ENCODE peak calls at places on chromosomes 2 and 18, in ten cellular contexts. G is cardiac fibroblast; P is neural progenitor cell; X is kidney; I is Calu3; M is activated CD8-positive, alpha-beta T cell treated with anti-CD3 and anti-CD28 coated beads for 36 hours; F is mesothelial cell of epicardium; O is H9; T is Peyer's patch; E is glutamatergic neuron. S is an unnamed sample.

GRCh38 chr2:16148632-16149348 is 208.4 kb downstream of the MYCN start:
- DNase-seq in G (no peak), P (no peak), X (no peak), I (no peak), M (peak), F (no peak), O (no peak), T (no peak), E (no peak), S (no peak)

GRCh38 chr2:73156539-73157124 is 43.9 kb upstream of the RAB11FIP5 start:
- DNase-seq in G (peak), P (peak), X (peak), I (peak), M (peak), F (peak), O (peak), T (no peak), E (peak), S (peak)

GRCh38 chr2:19425419-19425818 is 67.0 kb upstream of the OSR1 start:
- DNase-seq in G (peak), P (no peak), X (no peak), I (no peak), M (no peak), F (no peak), O (no peak), T (no peak), E (no peak), S (no peak)

GRCh38 chr2:216142540-216142939 is 33.4 kb downstream of the XRCC5 start:
- DNase-seq in G (no peak), P (no peak), X (no peak), I (no peak), M (peak), F (no peak), O (no peak), T (no peak), E (no peak), S (peak)

GRCh38 chr2:174145827-174146226 is 102.5 kb downstream of the OLA1 start:
- DNase-seq in G (peak), P (no peak), X (no peak), I (no peak), M (no peak), F (no peak), O (peak), T (no peak), E (no peak), S (no peak)

GRCh38 chr2:231399853-231400667 is 4.5 kb downstream of the B3GNT7 start:
- DNase-seq in G (peak), P (no peak), X (no peak), I (peak), M (no peak), F (no peak), O (no peak), T (no peak), E (no peak), S (no peak)

GRCh38 chr2:111678161-111678560 is 205.8 kb downstream of the ANAPC1 start:
- DNase-seq in G (no peak), P (no peak), X (no peak), I (no peak), M (no peak), F (no peak), O (no peak), T (no peak), E (no peak), S (no peak)

GRCh38 chr2:8684885-8685696 is 3.2 kb downstream of the ID2 start:
- DNase-seq in G (peak), P (peak), X (peak), I (peak), M (peak), F (peak), O (peak), T (peak), E (peak), S (peak)

GRCh38 chr2:181656450-181657261 is at the start of gene CERKL:
- DNase-seq in G (peak), P (peak), X (peak), I (peak), M (peak), F (no peak), O (peak), T (no peak), E (peak), S (peak)

GRCh38 chr18:56146565-56146964 is 491.8 kb downstream of the TXNL1 start:
- DNase-seq in G (no peak), P (no peak), X (no peak), I (no peak), M (no peak), F (no peak), O (no peak), T (no peak), E (no peak), S (no peak)

GRCh38 chr2:227376911-227377396 is 2.2 kb downstream of the TM4SF20 start:
- DNase-seq in G (peak), P (no peak), X (no peak), I (no peak), M (no peak), F (no peak), O (no peak), T (no peak), E (no peak), S (no peak)

GRCh38 chr2:218010838-218011616 is 8.2 kb upstream of the TNS1 start:
- DNase-seq in G (peak), P (no peak), X (no peak), I (no peak), M (no peak), F (no peak), O (peak), T (no peak), E (no peak), S (no peak)

DNA sequence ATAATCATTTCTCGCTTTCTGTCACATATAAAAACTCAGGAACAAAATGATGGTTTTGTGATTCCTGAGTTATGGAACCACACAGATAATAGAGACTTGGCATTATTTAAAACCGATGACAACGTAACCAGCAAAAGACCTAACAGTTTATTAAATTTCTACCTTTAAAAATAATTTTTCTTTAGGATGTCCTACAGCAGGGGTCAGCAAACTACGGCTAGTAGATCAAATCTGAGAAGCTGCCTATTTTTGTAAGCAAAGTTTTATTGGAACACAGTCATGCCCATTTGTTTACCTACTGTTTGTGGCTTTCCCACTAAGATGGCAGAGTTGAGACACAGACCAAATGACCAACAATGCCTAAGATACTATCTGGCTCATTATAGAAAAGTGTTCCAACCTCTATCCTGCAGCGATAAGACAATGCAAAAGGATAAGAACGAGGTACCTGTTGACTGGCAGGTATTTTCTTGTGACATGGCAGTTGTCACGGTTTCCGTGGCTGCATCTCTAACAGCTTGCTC is 53.0 kb upstream of the ZFP36L2 start:
- DNase-seq in G (no peak), P (no peak), X (no peak), I (no peak), M (no peak), F (no peak), O (no peak), T (no peak), E (no peak), S (no peak)
- TF ChIP-seq CTCF in G (no peak), P (no peak), X (no peak), I (no peak), M (no peak), F (no peak), O (no peak), T (no peak), E (no peak), S (no peak)

DNA sequence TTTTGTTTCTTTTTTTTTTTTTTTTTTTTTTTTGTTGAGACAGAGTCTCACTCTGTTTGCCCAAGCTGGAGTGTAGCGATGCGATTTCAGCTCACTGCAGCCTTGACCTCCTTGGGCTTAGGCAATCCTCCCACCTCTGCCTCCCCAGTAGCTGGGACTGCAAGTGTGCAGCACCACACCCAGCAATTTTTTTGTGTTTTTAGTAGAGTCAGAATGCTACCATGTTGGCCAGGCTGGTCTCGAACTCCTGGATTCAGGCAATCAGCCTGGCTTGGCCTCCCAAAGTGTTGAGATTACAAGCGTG is 8.2 kb downstream of the ITGA6 start:
- DNase-seq in G (no peak), P (no peak), X (no peak), I (no peak), M (no peak), F (no peak), O (no peak), T (no peak), E (no peak), S (no peak)
- TF ChIP-seq CTCF in G (no peak), P (no peak), X (no peak), I (no peak), M (no peak), F (no peak), O (no peak), T (no peak), E (no peak), S (no peak)

DNA sequence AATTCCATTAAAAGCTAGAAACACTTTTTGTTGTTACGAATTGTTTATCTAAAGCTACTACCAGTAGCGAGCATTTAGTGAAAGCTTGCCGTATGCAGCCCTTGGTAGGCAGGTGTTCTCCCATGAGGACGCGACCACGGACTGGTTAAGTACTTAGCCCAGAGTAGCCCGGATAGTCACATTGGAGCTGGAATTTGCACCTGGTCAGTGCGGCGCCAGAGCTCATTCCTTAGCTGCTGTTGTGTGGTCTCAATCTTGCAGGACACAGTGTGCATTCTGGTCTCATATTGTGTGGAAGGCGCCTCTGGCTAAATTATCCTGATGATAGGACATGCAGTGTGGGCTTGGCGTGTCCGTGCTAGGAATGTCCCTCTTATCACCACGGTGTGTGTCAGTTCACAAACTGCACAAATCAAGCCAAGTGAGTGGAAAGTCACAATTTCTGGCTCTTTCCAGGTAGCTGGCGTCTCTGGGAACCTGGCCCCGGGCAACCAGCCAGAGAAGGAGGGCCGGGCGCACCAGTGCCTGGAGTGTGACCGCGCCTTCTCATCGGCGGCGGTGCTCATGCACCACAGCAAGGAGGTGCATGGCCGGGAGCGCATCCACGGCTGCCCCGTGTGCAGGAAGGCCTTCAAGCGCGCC is 133.3 kb downstream of the ZNF236 start:
- DNase-seq in G (no peak), P (no peak), X (peak), I (no peak), M (no peak), F (no peak), O (no peak), T (no peak), E (no peak), S (no peak)
- TF ChIP-seq CTCF in G (no peak), P (no peak), X (no peak), I (no peak), M (no peak), F (no peak), O (no peak), T (no peak), E (no peak), S (no peak)

DNA sequence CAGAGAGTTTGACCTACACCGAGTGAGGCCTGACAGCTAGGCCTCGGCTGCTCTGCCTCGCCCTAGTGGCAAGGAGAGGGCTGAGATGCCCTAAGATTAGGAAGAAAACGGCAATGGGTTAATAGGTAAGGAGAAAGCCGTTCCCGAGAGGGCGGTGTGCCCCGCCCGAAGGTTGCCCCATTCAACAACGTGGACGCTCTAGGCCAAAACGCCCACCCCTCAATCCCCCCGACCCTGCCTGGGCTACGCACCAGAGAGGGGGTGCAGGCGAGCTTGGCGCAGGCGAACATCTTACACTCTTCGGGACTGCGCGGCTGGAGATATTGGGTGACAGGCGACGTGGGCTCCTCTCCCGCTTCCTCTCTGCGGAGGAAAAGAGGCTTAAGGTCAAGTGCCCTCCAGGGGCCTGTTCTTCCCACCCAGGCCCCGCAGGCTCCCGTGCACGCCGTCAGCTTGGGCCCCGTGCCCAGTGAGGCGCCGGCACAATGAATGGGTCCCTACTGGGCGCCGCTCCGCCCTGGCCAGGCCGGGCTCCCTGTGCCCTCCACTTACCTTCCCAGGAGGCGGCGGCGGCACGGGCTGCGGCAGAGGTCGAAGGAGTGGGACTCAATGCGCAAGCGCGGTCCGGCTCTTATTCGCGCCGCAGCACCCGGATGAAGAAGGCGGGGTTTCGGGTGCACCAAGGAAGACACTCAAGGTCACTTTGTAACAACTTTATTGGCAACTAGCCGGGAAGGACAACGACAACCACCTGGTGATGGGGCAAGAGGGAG is at the start of gene ATP5MC3:
- DNase-seq in G (peak), P (peak), X (peak), I (peak), M (peak), F (peak), O (peak), T (peak), E (peak), S (peak)
- TF ChIP-seq CTCF in G (peak), P (peak), X (no peak), I (no peak), M (peak), F (no peak), O (peak), T (no peak), E (no peak), S (no peak)

GRCh38 chr2:36358317-36358659 is 2.7 kb downstream of the CRIM1 start:
- DNase-seq in G (peak), P (no peak), X (no peak), I (no peak), M (no peak), F (no peak), O (no peak), T (no peak), E (no peak), S (no peak)

GRCh38 chr2:36356990-36357505 is 1.5 kb downstream of the CRIM1 start:
- DNase-seq in G (no peak), P (peak), X (no peak), I (no peak), M (peak), F (no peak), O (no peak), T (no peak), E (peak), S (peak)

GRCh38 chr2:36359006-36359580 is 3.5 kb downstream of the CRIM1 start:
- DNase-seq in G (peak), P (no peak), X (no peak), I (no peak), M (no peak), F (no peak), O (no peak), T (no peak), E (no peak), S (no peak)

GRCh38 chr2:36356199-36356989 is 816 bp downstream of the CRIM1 start:
- DNase-seq in G (peak), P (peak), X (peak), I (peak), M (peak), F (peak), O (no peak), T (no peak), E (peak), S (peak)

GRCh38 chr2:36357506-36358316 is 2.1 kb downstream of the CRIM1 start:
- DNase-seq in G (peak), P (peak), X (peak), I (peak), M (peak), F (no peak), O (peak), T (no peak), E (peak), S (peak)
- TF ChIP-seq CTCF in G (peak), P (peak), X (peak), I (peak), M (peak), F (no peak), O (peak), T (peak), E (peak), S (peak)

DNA sequence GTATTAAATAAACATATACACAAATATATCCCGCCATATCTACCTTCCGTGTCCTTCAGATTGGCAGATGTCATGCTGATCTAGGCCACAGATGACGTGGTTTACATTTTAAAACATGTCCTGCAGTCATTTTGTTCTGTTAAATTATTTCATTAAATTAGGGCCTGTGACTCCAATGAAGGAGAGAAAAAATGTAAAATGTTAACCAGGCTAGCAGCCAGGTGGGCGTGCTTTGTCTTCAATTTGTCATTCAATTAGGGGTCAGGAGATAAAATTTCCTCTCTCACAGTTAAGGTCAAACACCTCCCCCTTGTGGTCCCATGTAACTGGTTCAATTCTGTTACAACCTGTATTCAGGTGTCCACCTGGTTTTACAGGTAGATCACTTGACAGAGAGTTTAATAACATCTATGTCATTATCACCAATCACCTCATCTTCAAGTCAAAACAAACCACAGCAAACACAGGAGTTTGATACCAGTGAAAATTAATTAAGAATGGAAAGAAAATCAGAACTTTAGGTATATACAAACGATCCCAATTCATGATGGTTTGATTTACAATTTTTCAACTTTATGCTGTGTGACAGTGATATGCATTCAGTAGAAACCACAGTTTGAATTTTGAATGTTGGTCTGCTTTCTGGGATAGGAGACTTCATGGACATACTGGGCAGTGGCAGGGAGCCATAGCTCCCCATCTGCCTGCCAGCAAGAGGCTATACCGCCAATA is 339.4 kb downstream of the CMPK2 start:
- DNase-seq in G (no peak), P (peak), X (no peak), I (peak), M (no peak), F (no peak), O (peak), T (no peak), E (no peak), S (peak)
- TF ChIP-seq CTCF in G (no peak), P (peak), X (peak), I (no peak), M (no peak), F (peak), O (peak), T (peak), E (peak), S (no peak)

DNA sequence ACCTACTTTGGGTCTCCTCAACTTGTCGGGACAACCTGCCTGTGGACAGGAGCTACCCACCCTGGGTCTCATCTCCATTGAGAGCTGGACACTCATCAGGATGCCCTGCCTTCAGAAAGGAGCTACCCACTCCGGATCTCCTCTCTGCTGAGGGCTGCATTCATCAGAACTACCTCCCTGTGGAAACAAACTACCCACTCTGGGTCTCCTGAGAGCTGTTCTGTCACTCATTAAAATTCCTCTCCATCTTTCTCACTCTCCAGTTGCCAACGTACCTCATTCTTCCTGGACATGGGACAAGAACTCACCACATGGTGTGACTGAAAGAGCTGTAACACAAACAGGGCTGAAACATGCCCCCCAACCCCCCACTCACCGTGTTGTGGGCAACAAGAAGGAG is 22.5 kb upstream of the UBE2F start:
- DNase-seq in G (no peak), P (no peak), X (no peak), I (no peak), M (no peak), F (no peak), O (no peak), T (no peak), E (no peak), S (no peak)
- TF ChIP-seq CTCF in G (no peak), P (no peak), X (no peak), I (no peak), M (no peak), F (no peak), O (no peak), T (no peak), E (no peak), S (no peak)

DNA sequence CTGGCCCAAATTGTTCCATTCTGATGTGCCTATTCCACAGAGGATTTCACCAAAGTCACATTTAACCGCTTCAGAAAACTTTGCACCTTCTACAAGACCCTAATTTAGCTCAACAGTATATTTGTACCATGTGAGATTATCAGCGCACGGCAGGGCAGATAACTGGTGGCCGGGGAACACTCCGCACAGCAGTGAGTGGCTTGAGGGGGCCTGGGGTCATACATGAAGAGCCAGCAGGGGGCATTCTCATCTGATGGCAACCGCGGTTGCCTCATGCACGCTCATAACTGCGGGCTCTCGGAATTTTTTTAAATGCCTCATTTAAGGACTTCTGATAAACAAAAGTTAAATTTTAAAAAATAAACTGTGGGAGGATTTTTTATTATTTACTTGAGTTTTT is 84.1 kb downstream of the BIN1 start:
- DNase-seq in G (no peak), P (no peak), X (no peak), I (no peak), M (no peak), F (no peak), O (no peak), T (no peak), E (no peak), S (no peak)
- TF ChIP-seq CTCF in G (no peak), P (no peak), X (no peak), I (no peak), M (no peak), F (no peak), O (no peak), T (no peak), E (no peak), S (no peak)